ENCODE peak calls at places on chromosome 3, in four cellular contexts. E is CD4-positive, CD25-positive, alpha-beta regulatory T cell; F is stomach; L is fibroblast of mammary gland. N is an unnamed sample.

GRCh38 chr3:189621948-189622603 is 9.1 kb upstream of the TP63 start:
- DNase-seq in E (no peak), F (no peak), L (no peak), N (no peak)

GRCh38 chr3:186945255-186945823 is 15.0 kb downstream of the ST6GAL1 start:
- DNase-seq in E (no peak), F (no peak), L (no peak), N (no peak)

GRCh38 chr3:171772427-171773056 is 37.7 kb downstream of the PLD1 start:
- DNase-seq in E (peak), F (peak), L (peak), N (peak)

GRCh38 chr3:185328324-185329004 is 34.5 kb upstream of the MAP3K13 start:
- DNase-seq in E (no peak), F (peak), L (no peak), N (no peak)

GRCh38 chr3:184583345-184584000 is 21.9 kb downstream of the EPHB3 start:
- DNase-seq in E (no peak), F (no peak), L (no peak), N (no peak)

GRCh38 chr3:113266738-113267137 is 55.4 kb downstream of the BOC start:
- DNase-seq in E (no peak), F (no peak), L (no peak), N (no peak)

GRCh38 chr3:33131328-33132018 is 17.7 kb downstream of the CRTAP start:
- DNase-seq in E (peak), F (peak), L (peak), N (peak)

GRCh38 chr3:25572336-25572735 is 92.4 kb downstream of the TOP2B start:
- DNase-seq in E (no peak), F (no peak), L (no peak), N (no peak)

GRCh38 chr3:72973031-72973723 is 23.4 kb upstream of the PPP4R2 start:
- DNase-seq in E (no peak), F (peak), L (no peak), N (no peak)

GRCh38 chr3:26369133-26369532 is 253.4 kb upstream of the LRRC3B start:
- DNase-seq in E (no peak), F (no peak), L (no peak), N (no peak)

GRCh38 chr3:15606434-15606891 is 4.9 kb downstream of the BTD start:
- DNase-seq in E (no peak), F (no peak), L (peak), N (no peak)

GRCh38 chr3:151016421-151016820 is 43.9 kb upstream of the CLRN1 start:
- DNase-seq in E (no peak), F (no peak), L (peak), N (no peak)

GRCh38 chr3:172991424-172991996 is 149.5 kb downstream of the SPATA16 start:
- DNase-seq in E (no peak), F (no peak), L (no peak), N (no peak)

GRCh38 chr3:119350114-119350513 is 55.9 kb downstream of the ARHGAP31 start:
- DNase-seq in E (no peak), F (no peak), L (no peak), N (no peak)

GRCh38 chr3:51896607-51897305 is 6.4 kb downstream of the IQCF1 start:
- DNase-seq in E (no peak), F (no peak), L (no peak), N (no peak)

GRCh38 chr3:96966181-96966929 is 152.0 kb downstream of the EPHA6 start:
- DNase-seq in E (no peak), F (no peak), L (peak), N (no peak)

GRCh38 chr3:141414800-141415462 is 46.6 kb downstream of the ZBTB38 start:
- DNase-seq in E (no peak), F (no peak), L (peak), N (no peak)

GRCh38 chr3:102444101-102444500 is 9.3 kb downstream of the ZPLD1 start:
- DNase-seq in E (no peak), F (no peak), L (peak), N (no peak)

GRCh38 chr3:50183755-50184154 is 7.7 kb upstream of the GNAT1 start:
- DNase-seq in E (no peak), F (no peak), L (no peak), N (no peak)

GRCh38 chr3:13519392-13519791 is 29.5 kb upstream of the FBLN2 start:
- DNase-seq in E (no peak), F (no peak), L (no peak), N (no peak)

GRCh38 chr3:171125010-171125409 is 98.5 kb upstream of the SLC2A2 start:
- DNase-seq in E (no peak), F (no peak), L (no peak), N (no peak)

GRCh38 chr3:36895488-36896409 is 49.1 kb downstream of the TRANK1 start:
- DNase-seq in E (no peak), F (no peak), L (no peak), N (peak)

GRCh38 chr3:169871129-169871886 is 1.6 kb upstream of the LRRC31 start:
- DNase-seq in E (no peak), F (peak), L (no peak), N (peak)

GRCh38 chr3:126570103-126570541 is 11.4 kb upstream of the C3orf22 start:
- DNase-seq in E (no peak), F (no peak), L (no peak), N (no peak)

GRCh38 chr3:55559651-55560423 is 72.7 kb upstream of the WNT5A start:
- DNase-seq in E (no peak), F (no peak), L (no peak), N (no peak)

GRCh38 chr3:190017575-190018288 is 103.0 kb downstream of the P3H2 start:
- DNase-seq in E (no peak), F (peak), L (peak), N (no peak)

GRCh38 chr3:18076301-18076700 is 333.9 kb upstream of the TBC1D5 start:
- DNase-seq in E (no peak), F (no peak), L (no peak), N (no peak)

GRCh38 chr3:73141531-73141930 is 80.1 kb downstream of the EBLN2 start:
- DNase-seq in E (no peak), F (no peak), L (peak), N (no peak)

GRCh38 chr3:131973731-131974130 is 61.1 kb downstream of the CPNE4 start:
- DNase-seq in E (no peak), F (no peak), L (no peak), N (no peak)

GRCh38 chr3:79651536-79652065 is 116.2 kb downstream of the ROBO1 start:
- DNase-seq in E (no peak), F (no peak), L (no peak), N (no peak)

GRCh38 chr3:182309120-182309519 is 484.2 kb upstream of the ATP11B start:
- DNase-seq in E (no peak), F (no peak), L (no peak), N (no peak)

GRCh38 chr3:46713898-46714552 is 3.6 kb downstream of the PRSS50 start:
- DNase-seq in E (no peak), F (peak), L (no peak), N (no peak)

GRCh38 chr3:177069514-177070329 is 127.6 kb downstream of the TBL1XR1 start:
- DNase-seq in E (no peak), F (no peak), L (peak), N (no peak)

GRCh38 chr3:61532739-61533500 is 28.5 kb upstream of the PTPRG start:
- DNase-seq in E (no peak), F (no peak), L (no peak), N (no peak)

GRCh38 chr3:156906275-156906674 is 80.1 kb downstream of the LEKR1 start:
- DNase-seq in E (no peak), F (no peak), L (no peak), N (no peak)
- H3K4me3 ChIP-seq in E (no peak), F (no peak), L (no peak), N (no peak)

DNA sequence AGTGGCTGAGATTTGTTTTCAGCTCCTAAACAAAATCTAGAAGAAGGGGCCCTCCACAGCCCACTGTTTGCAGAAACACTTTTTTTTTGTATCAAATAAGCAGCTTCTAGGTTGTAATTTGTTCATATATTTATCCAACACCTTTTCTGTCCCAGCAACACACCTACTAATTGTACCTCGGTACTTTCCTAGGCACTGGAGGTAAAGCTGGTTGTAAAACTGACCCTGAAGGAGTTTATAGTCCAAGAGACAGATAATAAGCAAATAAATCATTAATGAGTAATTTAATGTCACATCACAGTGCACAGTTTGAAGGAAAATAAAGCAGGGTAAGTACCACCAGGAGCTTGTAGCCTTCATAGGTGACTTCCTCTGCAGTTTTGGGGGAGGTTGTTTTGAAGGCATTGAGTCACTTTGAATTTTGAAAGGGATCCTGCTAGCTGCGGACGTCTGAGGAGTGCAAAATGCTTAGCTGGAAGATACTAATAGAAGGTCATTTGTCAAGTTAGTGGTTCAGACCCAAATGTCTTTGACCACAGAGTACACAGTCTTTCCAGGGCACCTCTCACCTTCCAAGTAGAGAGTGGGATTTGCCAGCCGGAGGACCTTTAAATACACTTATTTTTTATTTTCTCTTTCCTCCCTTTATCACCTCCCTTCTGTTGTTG is 53.7 kb downstream of the CMSS1 start:
- DNase-seq in E (no peak), F (no peak), L (peak), N (no peak)
- H3K4me3 ChIP-seq in E (no peak), F (peak), L (no peak), N (no peak)

GRCh38 chr3:58349792-58350626 is 17.3 kb downstream of the PXK start:
- DNase-seq in E (no peak), F (peak), L (no peak), N (peak)
- H3K4me3 ChIP-seq in E (peak), F (no peak), L (no peak), N (peak)

GRCh38 chr3:54432975-54433374 is 310.6 kb downstream of the CACNA2D3 start:
- DNase-seq in E (no peak), F (no peak), L (no peak), N (no peak)

GRCh38 chr3:54433846-54434245 is 311.5 kb downstream of the CACNA2D3 start:
- DNase-seq in E (no peak), F (no peak), L (no peak), N (peak)

GRCh38 chr3:54434761-54435160 is 312.4 kb downstream of the CACNA2D3 start:
- DNase-seq in E (no peak), F (no peak), L (no peak), N (no peak)
- H3K4me3 ChIP-seq in E (no peak), F (no peak), L (no peak), N (no peak)

GRCh38 chr3:71107926-71108325 is 475.6 kb downstream of the FOXP1 start:
- DNase-seq in E (no peak), F (no peak), L (peak), N (no peak)

GRCh38 chr3:71110531-71111222 is 472.9 kb downstream of the FOXP1 start:
- DNase-seq in E (no peak), F (no peak), L (no peak), N (no peak)

GRCh38 chr3:71109977-71110285 is 473.6 kb downstream of the FOXP1 start:
- DNase-seq in E (no peak), F (no peak), L (no peak), N (no peak)

GRCh38 chr3:71111784-71112440 is 471.6 kb downstream of the FOXP1 start:
- DNase-seq in E (no peak), F (no peak), L (peak), N (no peak)

GRCh38 chr3:71109241-71109976 is 474.1 kb downstream of the FOXP1 start:
- DNase-seq in E (no peak), F (no peak), L (peak), N (no peak)
- H3K4me3 ChIP-seq in E (no peak), F (no peak), L (peak), N (no peak)